ENCODE peak calls at places on chromosomes 7 and 10, in six cellular contexts. H, A, M, V, N and L are unnamed samples.

GRCh38 chr7:74043523-74043951 is 15.6 kb downstream of the ELN start:
- DNase-seq in H (peak), A (peak), M (no peak), V (no peak), N (peak), L (no peak)

GRCh38 chr10:287814-288213 is 152.6 kb downstream of the ZMYND11 start:
- DNase-seq in H (no peak), A (no peak), M (no peak), V (no peak), N (no peak), L (no peak)

GRCh38 chr7:30796105-30796869 is 25.1 kb downstream of the MINDY4 start:
- DNase-seq in H (peak), A (no peak), M (no peak), V (no peak), N (peak), L (no peak)

GRCh38 chr10:52578871-52579405 is 193.6 kb downstream of the MBL2 start:
- DNase-seq in H (peak), A (no peak), M (no peak), V (no peak), N (peak), L (no peak)

GRCh38 chr10:3907514-3907913 is 122.5 kb upstream of the KLF6 start:
- DNase-seq in H (peak), A (no peak), M (no peak), V (no peak), N (peak), L (no peak)

GRCh38 chr7:105935250-105935649 is 27.8 kb upstream of the CDHR3 start:
- DNase-seq in H (no peak), A (no peak), M (no peak), V (no peak), N (no peak), L (no peak)

GRCh38 chr7:50868426-50869100 is 85.9 kb upstream of the GRB10 start:
- DNase-seq in H (peak), A (no peak), M (no peak), V (no peak), N (no peak), L (no peak)

GRCh38 chr7:28165971-28166955 is 14.3 kb downstream of the JAZF1 start:
- DNase-seq in H (peak), A (no peak), M (no peak), V (no peak), N (peak), L (no peak)

GRCh38 chr10:107502263-107502979 is 337.9 kb upstream of the SORCS1 start:
- DNase-seq in H (no peak), A (no peak), M (no peak), V (no peak), N (no peak), L (no peak)

GRCh38 chr10:53403688-53404087 is 631.1 kb upstream of the MBL2 start:
- DNase-seq in H (peak), A (peak), M (peak), V (no peak), N (peak), L (no peak)

GRCh38 chr10:47249881-47250280 is 50.1 kb upstream of the GDF10 start:
- DNase-seq in H (no peak), A (no peak), M (no peak), V (no peak), N (no peak), L (no peak)

GRCh38 chr10:73289958-73290357 is 37.5 kb upstream of the MRPS16 start:
- DNase-seq in H (no peak), A (no peak), M (no peak), V (no peak), N (no peak), L (no peak)

GRCh38 chr10:96833220-96834001 is 1.3 kb downstream of the LCOR start:
- DNase-seq in H (peak), A (peak), M (no peak), V (peak), N (peak), L (no peak)

GRCh38 chr10:18822156-18822555 is 162.9 kb downstream of the ARL5B start:
- DNase-seq in H (peak), A (no peak), M (no peak), V (no peak), N (peak), L (no peak)

GRCh38 chr10:48470893-48471805 is 133.7 kb downstream of the ARHGAP22 start:
- DNase-seq in H (peak), A (no peak), M (no peak), V (no peak), N (peak), L (no peak)

GRCh38 chr10:58152698-58153263 is 114.9 kb downstream of the IPMK start:
- DNase-seq in H (peak), A (peak), M (peak), V (no peak), N (peak), L (peak)

GRCh38 chr10:79982486-79982800 is 33.5 kb upstream of the SFTPD start:
- DNase-seq in H (no peak), A (no peak), M (no peak), V (no peak), N (no peak), L (no peak)

GRCh38 chr10:73876157-73876556 is 1.8 kb upstream of the CAMK2G start:
- DNase-seq in H (no peak), A (no peak), M (no peak), V (no peak), N (no peak), L (no peak)

GRCh38 chr10:34200355-34200901 is 614.7 kb downstream of the PARD3 start:
- DNase-seq in H (no peak), A (no peak), M (no peak), V (no peak), N (no peak), L (no peak)

GRCh38 chr10:23571884-23572283 is 133.0 kb downstream of the OTUD1 start:
- DNase-seq in H (no peak), A (no peak), M (no peak), V (no peak), N (no peak), L (no peak)

GRCh38 chr10:43259981-43260761 is 6.7 kb downstream of the RASGEF1A start:
- DNase-seq in H (peak), A (no peak), M (peak), V (no peak), N (peak), L (no peak)

GRCh38 chr10:29916669-29917068 is 142.7 kb downstream of the JCAD start:
- DNase-seq in H (no peak), A (no peak), M (no peak), V (no peak), N (no peak), L (no peak)

GRCh38 chr7:767941-768729 is 41.1 kb upstream of the PRKAR1B start:
- DNase-seq in H (peak), A (peak), M (no peak), V (no peak), N (peak), L (no peak)

GRCh38 chr7:119545118-119545517 is 727.9 kb upstream of the KCND2 start:
- DNase-seq in H (peak), A (no peak), M (no peak), V (no peak), N (peak), L (no peak)

GRCh38 chr10:132608511-132609195 is 71.1 kb downstream of the INPP5A start:
- DNase-seq in H (no peak), A (no peak), M (peak), V (no peak), N (no peak), L (no peak)

GRCh38 chr7:116570306-116570705 is 45.5 kb downstream of the CAV1 start:
- DNase-seq in H (no peak), A (no peak), M (no peak), V (no peak), N (no peak), L (no peak)

GRCh38 chr10:84160663-84161362 is 12.8 kb upstream of the GPR15LG start:
- DNase-seq in H (no peak), A (no peak), M (no peak), V (no peak), N (no peak), L (no peak)